ENCODE peak calls at places on chromosomes 12 and 14, in ten cellular contexts. G, Y, P, H, J, S, W, L, O and T are unnamed samples.
A peak's percentile ranks its signal among the peaks of the same experiment; 100 is the strongest.

GRCh38 chr14:72433511-72433910 is 460.4 kb downstream of the DPF3 start:
- DNase-seq in G (no peak), Y (no peak), P (no peak), H (peak; percentile 18), J (no peak), S (no peak), W (no peak), L (no peak), O (no peak), T (no peak)

GRCh38 chr14:36069535-36069900 is 107.0 kb downstream of the PTCSC3 start:
- DNase-seq in G (no peak), Y (peak; percentile 50), P (no peak), H (no peak), J (no peak), S (no peak), W (no peak), L (peak; percentile 76), O (no peak), T (no peak)

GRCh38 chr12:8678661-8679111 is 16.1 kb upstream of the MFAP5 start:
- DNase-seq in G (no peak), Y (no peak), P (no peak), H (peak; percentile 23), J (no peak), S (no peak), W (no peak), L (no peak), O (no peak), T (no peak)

GRCh38 chr12:79886917-79887519 is 47.9 kb downstream of the PPP1R12A start:
- DNase-seq in G (no peak), Y (no peak), P (no peak), H (no peak), J (no peak), S (no peak), W (no peak), L (no peak), O (no peak), T (no peak)

GRCh38 chr12:113097716-113098427 is 37.7 kb downstream of the RASAL1 start:
- DNase-seq in G (no peak), Y (no peak), P (peak; percentile 50), H (no peak), J (no peak), S (no peak), W (no peak), L (no peak), O (peak; percentile 51), T (peak; percentile 69)

GRCh38 chr12:105876426-105876927 is 262.3 kb downstream of the NUAK1 start:
- DNase-seq in G (no peak), Y (no peak), P (no peak), H (no peak), J (no peak), S (no peak), W (no peak), L (no peak), O (no peak), T (no peak)

GRCh38 chr12:89880695-89881350 is 172.2 kb upstream of the ATP2B1 start:
- DNase-seq in G (no peak), Y (peak; percentile 58), P (no peak), H (no peak), J (no peak), S (no peak), W (no peak), L (no peak), O (no peak), T (no peak)

GRCh38 chr12:45669093-45669492 is 60.4 kb upstream of the ARID2 start:
- DNase-seq in G (no peak), Y (peak; percentile 46), P (no peak), H (no peak), J (no peak), S (no peak), W (no peak), L (no peak), O (no peak), T (no peak)

GRCh38 chr12:5554711-5555110 is 122.8 kb downstream of the NTF3 start:
- DNase-seq in G (no peak), Y (no peak), P (no peak), H (no peak), J (no peak), S (no peak), W (no peak), L (no peak), O (no peak), T (no peak)

GRCh38 chr12:5557906-5558305 is 126.0 kb downstream of the NTF3 start:
- DNase-seq in G (no peak), Y (no peak), P (no peak), H (no peak), J (no peak), S (no peak), W (no peak), L (no peak), O (no peak), T (no peak)

GRCh38 chr12:5556946-5557673 is 125.2 kb downstream of the NTF3 start:
- DNase-seq in G (no peak), Y (no peak), P (no peak), H (no peak), J (no peak), S (no peak), W (no peak), L (no peak), O (no peak), T (no peak)

GRCh38 chr12:5560242-5560641 is 128.3 kb downstream of the NTF3 start:
- DNase-seq in G (no peak), Y (no peak), P (no peak), H (no peak), J (no peak), S (no peak), W (no peak), L (no peak), O (no peak), T (no peak)

GRCh38 chr12:5556033-5556614 is 124.2 kb downstream of the NTF3 start:
- DNase-seq in G (no peak), Y (no peak), P (no peak), H (no peak), J (no peak), S (no peak), W (peak; percentile 34), L (peak; percentile 8), O (no peak), T (no peak)
- TF ChIP-seq CTCF in G (no peak), Y (peak; percentile 44), P (no peak), H (no peak), J (no peak), S (no peak), W (no peak), L (peak; percentile 30), O (peak; percentile 34), T (peak; percentile 7)

GRCh38 chr14:76844223-76844622 is 18.0 kb downstream of the LRRC74A start:
- DNase-seq in G (peak; percentile 75), Y (no peak), P (peak; percentile 68), H (peak; percentile 90), J (no peak), S (peak; percentile 31), W (no peak), L (peak; percentile 23), O (peak; percentile 80), T (peak; percentile 63)
- TF ChIP-seq CTCF in G (peak; percentile 8), Y (no peak), P (peak; percentile 46), H (no peak), J (no peak), S (no peak), W (no peak), L (no peak), O (peak; percentile 42), T (peak; percentile 24)

GRCh38 chr12:53223391-53224267 is 8.4 kb downstream of the RARG start:
- DNase-seq in G (no peak), Y (no peak), P (peak; percentile 45), H (no peak), J (no peak), S (peak; percentile 56), W (no peak), L (peak; percentile 30), O (peak; percentile 71), T (peak; percentile 78)

GRCh38 chr12:53224897-53225634 is 6.9 kb downstream of the RARG start:
- DNase-seq in G (no peak), Y (no peak), P (no peak), H (no peak), J (no peak), S (no peak), W (no peak), L (no peak), O (no peak), T (peak; percentile 20)

GRCh38 chr12:53223006-53223305 is 9.1 kb downstream of the RARG start:
- DNase-seq in G (no peak), Y (no peak), P (no peak), H (no peak), J (no peak), S (no peak), W (no peak), L (no peak), O (no peak), T (no peak)

GRCh38 chr12:53225635-53226424 is 6.2 kb downstream of the RARG start:
- DNase-seq in G (no peak), Y (no peak), P (no peak), H (no peak), J (no peak), S (no peak), W (no peak), L (no peak), O (no peak), T (no peak)

GRCh38 chr12:53224268-53224896 is 7.6 kb downstream of the RARG start:
- DNase-seq in G (no peak), Y (no peak), P (no peak), H (no peak), J (no peak), S (no peak), W (peak; percentile 55), L (peak; percentile 38), O (no peak), T (no peak)
- TF ChIP-seq CTCF in G (no peak), Y (no peak), P (no peak), H (no peak), J (peak; percentile 39), S (no peak), W (no peak), L (no peak), O (no peak), T (no peak)

GRCh38 chr12:124333724-124334123 is 38.8 kb downstream of the RFLNA start:
- DNase-seq in G (no peak), Y (no peak), P (no peak), H (no peak), J (no peak), S (no peak), W (no peak), L (no peak), O (no peak), T (no peak)

GRCh38 chr12:124334266-124334665 is 39.4 kb downstream of the RFLNA start:
- DNase-seq in G (no peak), Y (no peak), P (no peak), H (no peak), J (no peak), S (no peak), W (no peak), L (no peak), O (no peak), T (no peak)

GRCh38 chr12:124332900-124333299 is 38.0 kb downstream of the RFLNA start:
- DNase-seq in G (no peak), Y (no peak), P (no peak), H (no peak), J (no peak), S (no peak), W (no peak), L (no peak), O (no peak), T (no peak)

GRCh38 chr12:124334976-124335375 is 40.1 kb downstream of the RFLNA start:
- DNase-seq in G (no peak), Y (no peak), P (no peak), H (no peak), J (no peak), S (peak; percentile 46), W (no peak), L (no peak), O (no peak), T (no peak)

GRCh38 chr12:124332068-124332672 is 37.3 kb downstream of the RFLNA start:
- DNase-seq in G (no peak), Y (no peak), P (no peak), H (no peak), J (no peak), S (no peak), W (no peak), L (peak; percentile 41), O (no peak), T (no peak)
- TF ChIP-seq CTCF in G (no peak), Y (peak; percentile 14), P (peak; percentile 12), H (no peak), J (no peak), S (no peak), W (no peak), L (peak; percentile 45), O (no peak), T (peak; percentile 12)